ENCODE peak calls at places on chromosomes 2 and 18, in four cellular contexts. One of them, this sample, is unnamed.

GRCh38 chr2:9087151-9087681 is 83.7 kb upstream of the MBOAT2 start:
- DNase-seq in transverse colon: no peak
- DNase-seq in stimulated activated CD4-positive, alpha-beta T cell treated with anti-CD3 and anti-CD28 coated beads, Interleukin-2, amount 100 ng/mL, for 4 hours: no peak
- DNase-seq in bronchial epithelial cell: no peak
- DNase-seq in this sample: no peak

GRCh38 chr2:135791418-135792190 is 45.4 kb downstream of the LCT start:
- DNase-seq in transverse colon: no peak
- DNase-seq in bronchial epithelial cell: peak; percentile 24
- DNase-seq in stimulated activated CD4-positive, alpha-beta T cell treated with anti-CD3 and anti-CD28 coated beads, Interleukin-2, amount 100 ng/mL, for 4 hours: no peak
- DNase-seq in this sample: peak; percentile 59

GRCh38 chr2:157784169-157784822 is 91.8 kb downstream of the ACVR1 start:
- DNase-seq in stimulated activated CD4-positive, alpha-beta T cell treated with anti-CD3 and anti-CD28 coated beads, Interleukin-2, amount 100 ng/mL, for 4 hours: no peak
- DNase-seq in transverse colon: peak; percentile 77
- DNase-seq in bronchial epithelial cell: peak; percentile 91
- DNase-seq in this sample: peak; percentile 69

GRCh38 chr18:63725682-63726480 is 23.1 kb downstream of the SERPINB11 start:
- DNase-seq in stimulated activated CD4-positive, alpha-beta T cell treated with anti-CD3 and anti-CD28 coated beads, Interleukin-2, amount 100 ng/mL, for 4 hours: no peak
- DNase-seq in bronchial epithelial cell: no peak
- DNase-seq in transverse colon: no peak
- DNase-seq in this sample: no peak

GRCh38 chr2:228545749-228546148 is 364.3 kb upstream of the SPHKAP start:
- DNase-seq in bronchial epithelial cell: no peak
- DNase-seq in stimulated activated CD4-positive, alpha-beta T cell treated with anti-CD3 and anti-CD28 coated beads, Interleukin-2, amount 100 ng/mL, for 4 hours: no peak
- DNase-seq in transverse colon: no peak
- DNase-seq in this sample: no peak

GRCh38 chr2:134549104-134549503 is 169.7 kb downstream of the TMEM163 start:
- DNase-seq in transverse colon: no peak
- DNase-seq in bronchial epithelial cell: peak; percentile 69
- DNase-seq in stimulated activated CD4-positive, alpha-beta T cell treated with anti-CD3 and anti-CD28 coated beads, Interleukin-2, amount 100 ng/mL, for 4 hours: no peak
- DNase-seq in this sample: peak; percentile 43

GRCh38 chr2:73917696-73918207 is 8.9 kb upstream of the DGUOK start:
- DNase-seq in bronchial epithelial cell: peak; percentile 39
- DNase-seq in transverse colon: no peak
- DNase-seq in stimulated activated CD4-positive, alpha-beta T cell treated with anti-CD3 and anti-CD28 coated beads, Interleukin-2, amount 100 ng/mL, for 4 hours: no peak
- DNase-seq in this sample: no peak

GRCh38 chr2:239312741-239313246 is 88.0 kb downstream of the HDAC4 start:
- DNase-seq in transverse colon: peak; percentile 18
- DNase-seq in bronchial epithelial cell: no peak
- DNase-seq in stimulated activated CD4-positive, alpha-beta T cell treated with anti-CD3 and anti-CD28 coated beads, Interleukin-2, amount 100 ng/mL, for 4 hours: no peak
- DNase-seq in this sample: no peak

GRCh38 chr2:189933041-189933440 is 129.5 kb downstream of the MSTN start:
- DNase-seq in stimulated activated CD4-positive, alpha-beta T cell treated with anti-CD3 and anti-CD28 coated beads, Interleukin-2, amount 100 ng/mL, for 4 hours: no peak
- DNase-seq in transverse colon: no peak
- DNase-seq in bronchial epithelial cell: no peak
- DNase-seq in this sample: no peak

GRCh38 chr2:11746807-11747459 is 501 bp downstream of the LPIN1 start:
- DNase-seq in stimulated activated CD4-positive, alpha-beta T cell treated with anti-CD3 and anti-CD28 coated beads, Interleukin-2, amount 100 ng/mL, for 4 hours: no peak
- DNase-seq in bronchial epithelial cell: peak; percentile 25
- DNase-seq in transverse colon: no peak
- DNase-seq in this sample: no peak

GRCh38 chr18:60534539-60534938 is 162.0 kb upstream of the MC4R start:
- DNase-seq in stimulated activated CD4-positive, alpha-beta T cell treated with anti-CD3 and anti-CD28 coated beads, Interleukin-2, amount 100 ng/mL, for 4 hours: no peak
- DNase-seq in transverse colon: no peak
- DNase-seq in bronchial epithelial cell: peak; percentile 74
- DNase-seq in this sample: peak; percentile 21

GRCh38 chr2:45505138-45505537 is 105.9 kb downstream of the SRBD1 start:
- DNase-seq in transverse colon: no peak
- DNase-seq in bronchial epithelial cell: no peak
- DNase-seq in stimulated activated CD4-positive, alpha-beta T cell treated with anti-CD3 and anti-CD28 coated beads, Interleukin-2, amount 100 ng/mL, for 4 hours: no peak
- DNase-seq in this sample: no peak

GRCh38 chr2:209613941-209614340 is 157.7 kb upstream of the UNC80 start:
- DNase-seq in transverse colon: no peak
- DNase-seq in bronchial epithelial cell: no peak
- DNase-seq in stimulated activated CD4-positive, alpha-beta T cell treated with anti-CD3 and anti-CD28 coated beads, Interleukin-2, amount 100 ng/mL, for 4 hours: no peak
- DNase-seq in this sample: no peak

GRCh38 chr18:48928787-48929186 is 22.0 kb downstream of the SMAD7 start:
- DNase-seq in stimulated activated CD4-positive, alpha-beta T cell treated with anti-CD3 and anti-CD28 coated beads, Interleukin-2, amount 100 ng/mL, for 4 hours: peak; percentile 55
- DNase-seq in transverse colon: peak; percentile 86
- DNase-seq in bronchial epithelial cell: peak; percentile 81
- DNase-seq in this sample: peak; percentile 45

GRCh38 chr18:46335551-46336059 is 231.4 kb downstream of the HAUS1 start:
- DNase-seq in bronchial epithelial cell: peak; percentile 12
- DNase-seq in stimulated activated CD4-positive, alpha-beta T cell treated with anti-CD3 and anti-CD28 coated beads, Interleukin-2, amount 100 ng/mL, for 4 hours: no peak
- DNase-seq in transverse colon: no peak
- DNase-seq in this sample: no peak